ENCODE peak calls at places on chromosomes 12 and 14, in four cellular contexts. L is transverse colon, X is SK-N-SH, S is stomach. M is an unnamed sample. For H3K36me3, the result is how much of the 10 kb centered on the place peaks cover.

GRCh38 chr12:29611906-29612305 is 114.4 kb upstream of the OVCH1 start:
- DNase-seq in S (no peak), X (no peak), L (no peak), M (no peak)

GRCh38 chr14:86057018-86057667 is 527.2 kb downstream of the FLRT2 start:
- DNase-seq in L (no peak), S (no peak), X (peak), M (no peak)

GRCh38 chr12:106552228-106552627 is 30.6 kb upstream of the RFX4 start:
- DNase-seq in L (no peak), X (no peak), S (no peak), M (no peak)

GRCh38 chr12:68225576-68226476 is at the start of gene IL26:
- DNase-seq in L (no peak), S (no peak), X (no peak), M (no peak)

GRCh38 chr12:49440031-49440430 is 72.8 kb downstream of the SPATS2 start:
- DNase-seq in S (no peak), X (no peak), L (no peak), M (no peak)

GRCh38 chr14:34750670-34751069 is 36.3 kb upstream of the CFL2 start:
- DNase-seq in S (no peak), L (no peak), X (no peak), M (no peak)

GRCh38 chr14:101761881-101762529 is 496 bp downstream of the PPP2R5C start:
- DNase-seq in L (peak), S (peak), X (peak), M (peak)

GRCh38 chr12:34097213-34097612 is 74.9 kb downstream of the ALG10 start:
- DNase-seq in X (no peak), L (no peak), S (no peak), M (no peak)

GRCh38 chr14:55448146-55448614 is 7.8 kb upstream of the TBPL2 start:
- DNase-seq in X (no peak), L (peak), S (peak), M (no peak)

GRCh38 chr12:38892090-38892786 is 13.2 kb downstream of the CPNE8 start:
- DNase-seq in X (no peak), S (peak), L (peak), M (no peak)

GRCh38 chr12:71665109-71665476 is 992 bp downstream of the THAP2 start:
- DNase-seq in S (peak), L (no peak), X (no peak), M (no peak)

GRCh38 chr14:62710811-62711210 is 334.4 kb downstream of the KCNH5 start:
- DNase-seq in S (no peak), L (no peak), X (no peak), M (no peak)

GRCh38 chr12:19960527-19960926 is 407.8 kb upstream of the PDE3A start:
- DNase-seq in S (no peak), L (no peak), X (no peak), M (no peak)

GRCh38 chr12:31325877-31326631 is at the start of gene SINHCAF:
- DNase-seq in S (peak), X (peak), L (peak), M (peak)

GRCh38 chr12:87368259-87368658 is 660.9 kb downstream of the C12orf50 start:
- DNase-seq in S (no peak), L (no peak), X (no peak), M (no peak)

GRCh38 chr12:129570796-129571400 is 332.9 kb downstream of the TMEM132D start:
- DNase-seq in S (no peak), X (no peak), L (no peak), M (no peak)

GRCh38 chr14:68637106-68638021 is 155.5 kb downstream of the ZFP36L1 start:
- DNase-seq in X (no peak), L (no peak), S (no peak), M (peak)

GRCh38 chr12:88200029-88200428 is 57.9 kb downstream of the TMTC3 start:
- DNase-seq in S (no peak), X (no peak), L (no peak), M (no peak)

GRCh38 chr12:34390846-34391700 is 368.8 kb downstream of the ALG10 start:
- DNase-seq in X (no peak), S (no peak), L (no peak), M (peak)

GRCh38 chr12:116125981-116126566 is 151.4 kb downstream of the MED13L start:
- DNase-seq in S (no peak), L (no peak), X (no peak), M (no peak)

GRCh38 chr12:131432532-131433260 is 278.2 kb upstream of the SFSWAP start:
- DNase-seq in X (no peak), L (no peak), S (peak), M (peak)

GRCh38 chr12:13198240-13198639 is 1.7 kb downstream of the EMP1 start:
- DNase-seq in S (no peak), L (no peak), X (no peak), M (no peak)
- TF ChIP-seq CTCF in S (no peak), L (no peak), X (no peak), M (no peak)

GRCh38 chr14:51724650-51725049 is 72.9 kb downstream of the FRMD6 start:
- DNase-seq in L (no peak), X (no peak), S (no peak), M (no peak)
- H3K36me3 ChIP-seq in L (under half), X (half or more), S (half or more), M (half or more)

GRCh38 chr12:105436636-105437035 is 106.1 kb downstream of the C12orf75 start:
- DNase-seq in L (no peak), X (no peak), S (no peak), M (no peak)

GRCh38 chr12:105428793-105429192 is 98.3 kb downstream of the C12orf75 start:
- DNase-seq in S (no peak), L (no peak), X (no peak), M (no peak)

GRCh38 chr12:105427883-105428282 is 97.4 kb downstream of the C12orf75 start:
- DNase-seq in L (no peak), X (no peak), S (no peak), M (no peak)

GRCh38 chr12:105431537-105431936 is 101.0 kb downstream of the C12orf75 start:
- DNase-seq in X (no peak), S (no peak), L (no peak), M (no peak)

DNA sequence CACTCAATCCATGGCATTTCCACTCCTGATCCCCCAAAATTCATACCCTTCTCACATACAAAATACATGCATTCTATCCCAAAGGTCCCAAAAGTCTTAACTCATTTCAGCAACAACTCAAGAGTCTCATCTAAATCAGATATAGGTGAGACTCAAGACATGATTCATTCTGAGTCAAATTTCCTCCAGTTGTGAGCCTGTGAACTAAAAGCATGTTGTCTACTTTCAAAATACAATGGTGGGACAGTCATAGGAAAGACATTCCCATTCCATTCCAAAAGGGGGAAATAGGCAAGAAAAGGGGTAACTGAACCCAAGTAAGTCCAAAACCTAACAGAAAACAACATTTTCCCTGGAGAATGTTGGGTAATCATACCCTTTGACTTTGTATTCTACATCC is 103.3 kb downstream of the C12orf75 start:
- DNase-seq in X (no peak), L (no peak), S (no peak), M (no peak)
- TF ChIP-seq EP300 in X (peak), L (no peak), S (no peak), M (no peak)

DNA sequence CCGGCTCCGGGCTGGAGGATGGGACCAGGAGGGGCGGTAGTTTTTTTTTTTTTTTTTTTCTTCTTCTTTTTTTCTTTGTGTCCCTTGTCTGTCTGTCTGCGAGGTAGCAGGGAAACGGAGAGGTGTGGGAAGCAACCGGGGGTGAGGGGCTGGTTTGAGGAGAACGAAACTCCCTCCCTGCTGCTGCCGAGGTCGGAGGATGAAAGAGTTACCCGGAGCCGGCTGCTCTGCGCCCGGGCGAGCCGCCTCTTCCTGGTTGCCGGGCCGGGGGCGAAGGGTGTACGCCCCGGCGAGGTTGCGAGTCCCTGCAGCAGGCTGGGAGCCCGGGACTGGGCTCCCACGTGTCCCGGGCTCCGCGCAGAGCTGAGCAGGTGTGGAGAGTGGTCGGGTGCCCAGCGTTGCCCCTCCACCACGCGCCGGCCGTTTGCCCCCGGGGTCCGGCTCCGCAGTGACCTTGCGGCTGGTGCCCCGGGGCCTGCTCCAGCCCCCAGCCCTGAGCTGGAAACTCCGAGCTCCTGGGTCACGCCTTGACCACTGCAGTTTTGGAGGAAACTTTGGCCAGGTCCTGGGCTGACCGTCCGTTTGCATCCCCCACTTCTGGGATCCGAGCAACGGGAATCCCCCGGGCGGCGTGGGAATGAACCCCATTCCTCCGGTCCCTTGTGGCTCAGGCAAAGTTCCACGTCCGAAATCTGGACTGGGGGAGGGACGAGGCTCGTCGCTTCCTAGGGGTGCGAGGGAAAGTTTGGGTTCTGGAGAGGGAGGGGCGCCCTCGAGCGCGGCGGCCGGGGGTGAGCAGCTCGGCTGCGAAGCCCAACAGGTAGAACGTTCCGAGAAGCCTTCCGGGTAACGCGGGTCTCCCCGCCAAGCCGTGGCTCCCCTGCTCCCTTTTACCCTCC is 1.2 kb downstream of the CHST11 start:
- DNase-seq in S (peak), X (peak), L (peak), M (no peak)
- TF ChIP-seq CTCF in S (no peak), X (peak), L (no peak), M (no peak)

GRCh38 chr12:26659930-26660329 is 173.1 kb downstream of the ITPR2 start:
- DNase-seq in L (no peak), X (no peak), S (no peak), M (no peak)

GRCh38 chr12:26651036-26651435 is 182.0 kb downstream of the ITPR2 start:
- DNase-seq in S (no peak), L (no peak), X (no peak), M (no peak)

GRCh38 chr12:26651566-26652188 is 181.3 kb downstream of the ITPR2 start:
- DNase-seq in X (peak), S (peak), L (peak), M (no peak)

GRCh38 chr12:26658991-26659390 is 174.0 kb downstream of the ITPR2 start:
- DNase-seq in L (no peak), S (no peak), X (no peak), M (no peak)

GRCh38 chr12:26654623-26655022 is 178.4 kb downstream of the ITPR2 start:
- DNase-seq in S (no peak), L (no peak), X (no peak), M (no peak)
- H3K36me3 ChIP-seq in S (half or more), L (under half), X (under half), M (half or more)

GRCh38 chr12:119016715-119017114 is 35.4 kb downstream of the SRRM4 start:
- DNase-seq in X (no peak), L (no peak), S (no peak), M (no peak)

GRCh38 chr12:119025786-119026185 is 44.4 kb downstream of the SRRM4 start:
- DNase-seq in L (no peak), X (no peak), S (no peak), M (no peak)

GRCh38 chr12:119024226-119024810 is 43.0 kb downstream of the SRRM4 start:
- DNase-seq in S (no peak), L (no peak), X (peak), M (no peak)

GRCh38 chr12:119020377-119021360 is 39.3 kb downstream of the SRRM4 start:
- DNase-seq in X (peak), L (peak), S (peak), M (no peak)
- TF ChIP-seq EP300 in X (no peak), L (no peak), S (no peak), M (no peak)

DNA sequence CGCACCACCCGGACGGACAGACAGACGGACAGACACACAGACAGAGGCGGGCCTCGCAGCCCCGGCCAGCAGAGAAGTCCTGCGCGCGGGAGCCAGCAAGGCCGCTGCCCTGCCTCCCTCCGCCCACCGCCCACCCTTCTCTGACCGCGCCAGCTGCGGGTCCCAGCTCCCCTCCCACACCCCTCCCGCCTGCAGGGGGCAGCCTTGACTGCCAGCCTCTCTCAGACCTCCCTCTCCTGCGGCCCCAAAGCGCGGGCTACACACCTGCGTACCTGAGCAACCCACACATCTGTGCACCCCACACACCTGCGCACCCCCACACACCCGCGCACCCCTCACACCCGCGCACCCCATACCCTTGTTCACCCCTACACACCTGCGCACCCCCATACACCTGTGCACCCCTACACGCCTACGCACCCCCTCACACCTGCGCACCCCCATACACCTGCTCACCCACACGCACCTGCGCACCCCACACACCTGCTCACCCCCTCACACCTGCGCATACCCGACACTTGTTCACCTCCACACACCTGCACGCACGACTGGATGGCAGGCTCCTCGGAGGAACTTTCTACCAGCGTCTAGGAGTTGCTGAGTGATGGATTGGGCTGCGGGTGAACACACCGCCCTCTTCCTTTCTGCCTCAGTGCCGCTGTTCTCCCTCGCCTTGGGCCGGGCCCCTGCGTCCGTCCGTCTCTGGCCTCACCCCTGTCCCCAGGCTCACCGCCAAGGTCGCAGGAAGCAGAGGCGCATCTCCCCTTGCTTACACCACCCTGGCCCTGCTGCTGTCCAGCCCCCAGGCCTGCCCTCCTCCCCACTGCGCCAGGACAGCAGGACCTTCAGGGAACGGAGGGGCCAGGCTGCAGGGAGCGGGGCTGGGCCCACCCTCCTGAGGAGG is 20.8 kb upstream of the TMEM106C start:
- DNase-seq in X (peak), L (no peak), S (peak), M (no peak)
- TF ChIP-seq CTCF in X (peak), L (no peak), S (no peak), M (peak)